ENCODE peak calls at places on chromosome 20, in seven cellular contexts. One of them, this sample, is unnamed.

GRCh38 chr20:61922936-61923335 is 142.7 kb downstream of the TAF4 start:
- DNase-seq in fibroblast of the aortic adventitia: no peak
- DNase-seq in endodermal cell: no peak
- DNase-seq in heart left ventricle: no peak
- DNase-seq in astrocyte of the spinal cord: no peak
- DNase-seq in H7: no peak
- DNase-seq in uterus: no peak
- DNase-seq in this sample: no peak

GRCh38 chr20:32365560-32365959 is 7.4 kb downstream of the ASXL1 start:
- DNase-seq in H7: no peak
- DNase-seq in uterus: no peak
- DNase-seq in astrocyte of the spinal cord: no peak
- DNase-seq in heart left ventricle: no peak
- DNase-seq in fibroblast of the aortic adventitia: no peak
- DNase-seq in endodermal cell: no peak
- DNase-seq in this sample: peak

GRCh38 chr20:32149566-32150170 is 40.2 kb downstream of the TM9SF4 start:
- DNase-seq in fibroblast of the aortic adventitia: no peak
- DNase-seq in endodermal cell: no peak
- DNase-seq in heart left ventricle: no peak
- DNase-seq in uterus: no peak
- DNase-seq in astrocyte of the spinal cord: no peak
- DNase-seq in H7: no peak
- DNase-seq in this sample: no peak

GRCh38 chr20:7939663-7940062 is 595 bp downstream of the HAO1 start:
- DNase-seq in uterus: no peak
- DNase-seq in astrocyte of the spinal cord: no peak
- DNase-seq in endodermal cell: no peak
- DNase-seq in fibroblast of the aortic adventitia: no peak
- DNase-seq in H7: no peak
- DNase-seq in heart left ventricle: no peak
- DNase-seq in this sample: no peak

GRCh38 chr20:18187020-18187419 is 49.4 kb downstream of the KAT14 start:
- DNase-seq in uterus: no peak
- DNase-seq in H7: no peak
- DNase-seq in astrocyte of the spinal cord: no peak
- DNase-seq in endodermal cell: no peak
- DNase-seq in fibroblast of the aortic adventitia: no peak
- DNase-seq in heart left ventricle: no peak
- DNase-seq in this sample: no peak

GRCh38 chr20:2663364-2663886 is 591 bp downstream of the IDH3B start:
- DNase-seq in uterus: no peak
- DNase-seq in H7: no peak
- DNase-seq in heart left ventricle: no peak
- DNase-seq in fibroblast of the aortic adventitia: no peak
- DNase-seq in endodermal cell: no peak
- DNase-seq in astrocyte of the spinal cord: no peak
- DNase-seq in this sample: no peak

GRCh38 chr20:22402990-22403859 is 181.1 kb downstream of the FOXA2 start:
- DNase-seq in uterus: no peak
- DNase-seq in endodermal cell: peak
- DNase-seq in astrocyte of the spinal cord: peak
- DNase-seq in fibroblast of the aortic adventitia: peak
- DNase-seq in heart left ventricle: no peak
- DNase-seq in H7: peak
- DNase-seq in this sample: no peak

GRCh38 chr20:22924036-22924737 is 110.9 kb upstream of the SSTR4 start:
- DNase-seq in uterus: no peak
- DNase-seq in astrocyte of the spinal cord: no peak
- DNase-seq in fibroblast of the aortic adventitia: no peak
- DNase-seq in heart left ventricle: peak
- DNase-seq in H7: no peak
- DNase-seq in endodermal cell: no peak
- DNase-seq in this sample: no peak

GRCh38 chr20:53654932-53655674 is 61.5 kb upstream of the ZNF217 start:
- DNase-seq in heart left ventricle: peak
- DNase-seq in astrocyte of the spinal cord: no peak
- DNase-seq in uterus: no peak
- DNase-seq in H7: no peak
- DNase-seq in fibroblast of the aortic adventitia: no peak
- DNase-seq in endodermal cell: no peak
- DNase-seq in this sample: peak

GRCh38 chr20:32261644-32262043 is 15.8 kb upstream of the KIF3B start:
- DNase-seq in endodermal cell: no peak
- DNase-seq in astrocyte of the spinal cord: no peak
- DNase-seq in fibroblast of the aortic adventitia: no peak
- DNase-seq in heart left ventricle: no peak
- DNase-seq in uterus: no peak
- DNase-seq in H7: no peak
- DNase-seq in this sample: no peak

GRCh38 chr20:23145281-23145700 is 59.2 kb upstream of the CD93 start:
- DNase-seq in heart left ventricle: no peak
- DNase-seq in uterus: no peak
- DNase-seq in astrocyte of the spinal cord: peak
- DNase-seq in endodermal cell: no peak
- DNase-seq in H7: no peak
- DNase-seq in fibroblast of the aortic adventitia: peak
- DNase-seq in this sample: peak

GRCh38 chr20:41048475-41049242 is 20.0 kb downstream of the TOP1 start:
- DNase-seq in astrocyte of the spinal cord: peak
- DNase-seq in H7: no peak
- DNase-seq in fibroblast of the aortic adventitia: no peak
- DNase-seq in heart left ventricle: no peak
- DNase-seq in endodermal cell: no peak
- DNase-seq in uterus: no peak
- DNase-seq in this sample: no peak

GRCh38 chr20:21557246-21557982 is 43.5 kb upstream of the NKX2-2 start:
- DNase-seq in H7: no peak
- DNase-seq in fibroblast of the aortic adventitia: no peak
- DNase-seq in heart left ventricle: no peak
- DNase-seq in astrocyte of the spinal cord: no peak
- DNase-seq in uterus: no peak
- DNase-seq in endodermal cell: no peak
- DNase-seq in this sample: no peak

GRCh38 chr20:458766-459165 is 3.6 kb downstream of the TBC1D20 start:
- DNase-seq in fibroblast of the aortic adventitia: no peak
- DNase-seq in astrocyte of the spinal cord: no peak
- DNase-seq in endodermal cell: no peak
- DNase-seq in heart left ventricle: no peak
- DNase-seq in uterus: no peak
- DNase-seq in H7: no peak
- DNase-seq in this sample: no peak

GRCh38 chr20:48375804-48376203 is 452.0 kb downstream of the PREX1 start:
- DNase-seq in uterus: no peak
- DNase-seq in heart left ventricle: no peak
- DNase-seq in fibroblast of the aortic adventitia: no peak
- DNase-seq in endodermal cell: no peak
- DNase-seq in H7: peak
- DNase-seq in astrocyte of the spinal cord: no peak
- DNase-seq in this sample: no peak

GRCh38 chr20:36344517-36345132 is 38.5 kb downstream of the DLGAP4 start:
- DNase-seq in uterus: peak
- DNase-seq in H7: peak
- DNase-seq in astrocyte of the spinal cord: peak
- DNase-seq in endodermal cell: peak
- DNase-seq in fibroblast of the aortic adventitia: peak
- DNase-seq in heart left ventricle: peak
- DNase-seq in this sample: no peak

GRCh38 chr20:10463622-10464021 is 28.5 kb downstream of the SLX4IP start:
- DNase-seq in uterus: no peak
- DNase-seq in fibroblast of the aortic adventitia: no peak
- DNase-seq in astrocyte of the spinal cord: no peak
- DNase-seq in endodermal cell: no peak
- DNase-seq in H7: no peak
- DNase-seq in heart left ventricle: no peak
- DNase-seq in this sample: no peak

GRCh38 chr20:10466855-10467254 is 31.8 kb downstream of the SLX4IP start:
- DNase-seq in heart left ventricle: no peak
- DNase-seq in endodermal cell: no peak
- DNase-seq in fibroblast of the aortic adventitia: no peak
- DNase-seq in uterus: no peak
- DNase-seq in H7: no peak
- DNase-seq in astrocyte of the spinal cord: no peak
- DNase-seq in this sample: no peak

GRCh38 chr20:10467985-10468845 is 33.1 kb downstream of the SLX4IP start:
- DNase-seq in heart left ventricle: no peak
- DNase-seq in astrocyte of the spinal cord: no peak
- DNase-seq in uterus: no peak
- DNase-seq in endodermal cell: no peak
- DNase-seq in H7: no peak
- DNase-seq in fibroblast of the aortic adventitia: peak
- DNase-seq in this sample: no peak

GRCh38 chr20:10469599-10469998 is 34.5 kb downstream of the SLX4IP start:
- DNase-seq in uterus: peak
- DNase-seq in endodermal cell: peak
- DNase-seq in heart left ventricle: peak
- DNase-seq in astrocyte of the spinal cord: peak
- DNase-seq in fibroblast of the aortic adventitia: peak
- DNase-seq in H7: peak
- DNase-seq in this sample: peak

DNA sequence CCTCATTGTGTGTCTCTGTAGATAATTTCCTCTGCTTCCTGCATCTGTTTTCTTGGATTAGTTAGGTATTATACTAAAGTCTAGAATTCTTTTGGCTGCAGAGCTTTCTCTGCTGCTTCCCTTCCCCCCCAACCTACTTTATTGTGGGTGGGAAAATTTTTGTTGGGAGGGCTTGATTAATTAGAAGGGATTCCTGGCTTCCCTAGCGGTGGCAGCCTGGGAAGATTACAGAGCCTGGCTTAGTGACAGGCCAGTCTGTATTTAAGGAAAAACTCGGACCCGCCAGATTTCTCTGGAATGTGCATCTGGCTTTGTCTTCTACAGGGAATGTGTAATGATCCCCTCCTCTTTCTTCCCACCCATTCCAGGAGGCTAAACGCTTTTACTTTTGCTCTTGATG is 31.2 kb downstream of the SLX4IP start:
- DNase-seq in H7: peak
- DNase-seq in fibroblast of the aortic adventitia: peak
- DNase-seq in endodermal cell: peak
- DNase-seq in heart left ventricle: peak
- DNase-seq in uterus: no peak
- DNase-seq in astrocyte of the spinal cord: peak
- DNase-seq in this sample: no peak
- H3K4me3 ChIP-seq in H7: no peak
- H3K4me3 ChIP-seq in fibroblast of the aortic adventitia: no peak
- H3K4me3 ChIP-seq in endodermal cell: no peak
- H3K4me3 ChIP-seq in heart left ventricle: no peak
- H3K4me3 ChIP-seq in uterus: no peak
- H3K4me3 ChIP-seq in astrocyte of the spinal cord: no peak
- H3K4me3 ChIP-seq in this sample: no peak

GRCh38 chr20:12670292-12670691 is 338.5 kb upstream of the SPTLC3 start:
- DNase-seq in heart left ventricle: no peak
- DNase-seq in astrocyte of the spinal cord: no peak
- DNase-seq in endodermal cell: no peak
- DNase-seq in fibroblast of the aortic adventitia: no peak
- DNase-seq in uterus: no peak
- DNase-seq in H7: no peak
- DNase-seq in this sample: no peak
- H3K4me3 ChIP-seq in heart left ventricle: no peak
- H3K4me3 ChIP-seq in astrocyte of the spinal cord: no peak
- H3K4me3 ChIP-seq in endodermal cell: no peak
- H3K4me3 ChIP-seq in fibroblast of the aortic adventitia: no peak
- H3K4me3 ChIP-seq in uterus: no peak
- H3K4me3 ChIP-seq in H7: no peak
- H3K4me3 ChIP-seq in this sample: no peak

GRCh38 chr20:52251137-52251700 is 59.6 kb upstream of the ZFP64 start:
- DNase-seq in heart left ventricle: no peak
- DNase-seq in H7: no peak
- DNase-seq in astrocyte of the spinal cord: no peak
- DNase-seq in endodermal cell: no peak
- DNase-seq in uterus: no peak
- DNase-seq in fibroblast of the aortic adventitia: no peak
- DNase-seq in this sample: no peak

GRCh38 chr20:52247548-52247947 is 56.0 kb upstream of the ZFP64 start:
- DNase-seq in uterus: no peak
- DNase-seq in endodermal cell: no peak
- DNase-seq in heart left ventricle: no peak
- DNase-seq in fibroblast of the aortic adventitia: no peak
- DNase-seq in H7: no peak
- DNase-seq in astrocyte of the spinal cord: no peak
- DNase-seq in this sample: no peak

GRCh38 chr20:52256465-52256864 is 64.9 kb upstream of the ZFP64 start:
- DNase-seq in heart left ventricle: no peak
- DNase-seq in uterus: no peak
- DNase-seq in fibroblast of the aortic adventitia: no peak
- DNase-seq in astrocyte of the spinal cord: no peak
- DNase-seq in endodermal cell: no peak
- DNase-seq in H7: peak
- DNase-seq in this sample: no peak

GRCh38 chr20:52246366-52246765 is 54.8 kb upstream of the ZFP64 start:
- DNase-seq in astrocyte of the spinal cord: no peak
- DNase-seq in endodermal cell: no peak
- DNase-seq in uterus: no peak
- DNase-seq in H7: no peak
- DNase-seq in fibroblast of the aortic adventitia: no peak
- DNase-seq in heart left ventricle: no peak
- DNase-seq in this sample: no peak

GRCh38 chr20:52251827-52252226 is 60.2 kb upstream of the ZFP64 start:
- DNase-seq in fibroblast of the aortic adventitia: no peak
- DNase-seq in H7: no peak
- DNase-seq in uterus: no peak
- DNase-seq in heart left ventricle: no peak
- DNase-seq in astrocyte of the spinal cord: no peak
- DNase-seq in endodermal cell: no peak
- DNase-seq in this sample: no peak
- H3K4me3 ChIP-seq in fibroblast of the aortic adventitia: no peak
- H3K4me3 ChIP-seq in H7: no peak
- H3K4me3 ChIP-seq in uterus: no peak
- H3K4me3 ChIP-seq in heart left ventricle: no peak
- H3K4me3 ChIP-seq in astrocyte of the spinal cord: no peak
- H3K4me3 ChIP-seq in endodermal cell: no peak
- H3K4me3 ChIP-seq in this sample: no peak

GRCh38 chr20:63735859-63736718 is at the start of gene LIME1:
- DNase-seq in H7: peak
- DNase-seq in astrocyte of the spinal cord: no peak
- DNase-seq in fibroblast of the aortic adventitia: no peak
- DNase-seq in heart left ventricle: no peak
- DNase-seq in endodermal cell: peak
- DNase-seq in uterus: no peak
- DNase-seq in this sample: no peak

GRCh38 chr20:63736893-63737689 is 627 bp downstream of the LIME1 start:
- DNase-seq in heart left ventricle: no peak
- DNase-seq in fibroblast of the aortic adventitia: no peak
- DNase-seq in endodermal cell: peak
- DNase-seq in H7: peak
- DNase-seq in astrocyte of the spinal cord: no peak
- DNase-seq in uterus: no peak
- DNase-seq in this sample: no peak

GRCh38 chr20:63738687-63739128 is 868 bp upstream of the SLC2A4RG start:
- DNase-seq in astrocyte of the spinal cord: peak
- DNase-seq in heart left ventricle: peak
- DNase-seq in endodermal cell: peak
- DNase-seq in uterus: peak
- DNase-seq in fibroblast of the aortic adventitia: no peak
- DNase-seq in H7: no peak
- DNase-seq in this sample: peak

GRCh38 chr20:63737940-63738686 is 1.5 kb upstream of the SLC2A4RG start:
- DNase-seq in astrocyte of the spinal cord: no peak
- DNase-seq in uterus: no peak
- DNase-seq in endodermal cell: peak
- DNase-seq in heart left ventricle: no peak
- DNase-seq in H7: peak
- DNase-seq in fibroblast of the aortic adventitia: no peak
- DNase-seq in this sample: no peak

GRCh38 chr20:63737690-63737939 is 1.2 kb downstream of the LIME1 start:
- DNase-seq in H7: peak
- DNase-seq in astrocyte of the spinal cord: no peak
- DNase-seq in endodermal cell: no peak
- DNase-seq in uterus: no peak
- DNase-seq in fibroblast of the aortic adventitia: no peak
- DNase-seq in heart left ventricle: no peak
- DNase-seq in this sample: no peak
- H3K4me3 ChIP-seq in H7: peak
- H3K4me3 ChIP-seq in astrocyte of the spinal cord: no peak
- H3K4me3 ChIP-seq in endodermal cell: no peak
- H3K4me3 ChIP-seq in uterus: no peak
- H3K4me3 ChIP-seq in fibroblast of the aortic adventitia: no peak
- H3K4me3 ChIP-seq in heart left ventricle: peak
- H3K4me3 ChIP-seq in this sample: no peak